ENCODE peak calls at places on chromosomes 13 and 19, in seven cellular contexts. S, C, Q, J, R, I and H are unnamed samples. For H3K4me1, the result is how much of the 10 kb centered on the place peaks cover.

GRCh38 chr19:49988007-49988406 is 27.0 kb upstream of the SIGLEC11 start:
- DNase-seq in S (no peak), C (no peak), Q (no peak), J (no peak), R (no peak), I (no peak), H (no peak)

GRCh38 chr19:35272122-35272715 is 3.5 kb downstream of the USF2 start:
- DNase-seq in S (no peak), C (no peak), Q (no peak), J (no peak), R (no peak), I (no peak), H (no peak)

GRCh38 chr19:14093117-14093784 is 2.7 kb upstream of the SAMD1 start:
- DNase-seq in S (no peak), C (no peak), Q (no peak), J (no peak), R (no peak), I (no peak), H (no peak)

GRCh38 chr19:51784922-51785690 is 9.9 kb upstream of the FPR3 start:
- DNase-seq in S (no peak), C (peak), Q (no peak), J (peak), R (peak), I (peak), H (peak)

GRCh38 chr19:35868172-35868822 is at the start of gene APLP1:
- DNase-seq in S (peak), C (peak), Q (peak), J (peak), R (peak), I (peak), H (no peak)

GRCh38 chr19:15200575-15201364 is at the start of gene NOTCH3:
- DNase-seq in S (no peak), C (peak), Q (no peak), J (peak), R (no peak), I (no peak), H (no peak)

GRCh38 chr13:100673831-100674362 is 698 bp downstream of the TMTC4 start:
- DNase-seq in S (peak), C (peak), Q (peak), J (peak), R (peak), I (peak), H (peak)

GRCh38 chr13:74287672-74288169 is 153.5 kb upstream of the KLF12 start:
- DNase-seq in S (peak), C (no peak), Q (no peak), J (peak), R (peak), I (peak), H (no peak)

GRCh38 chr13:44128522-44128921 is 245.1 kb upstream of the SERP2 start:
- DNase-seq in S (no peak), C (no peak), Q (no peak), J (peak), R (peak), I (no peak), H (no peak)

GRCh38 chr19:57192993-57193392 is 1.7 kb downstream of the ZNF264 start:
- DNase-seq in S (no peak), C (no peak), Q (no peak), J (peak), R (no peak), I (no peak), H (no peak)

GRCh38 chr13:98234348-98234747 is 57.3 kb upstream of the RNF113B start:
- DNase-seq in S (no peak), C (peak), Q (no peak), J (no peak), R (no peak), I (no peak), H (no peak)

GRCh38 chr13:91406619-91407018 is 8.2 kb downstream of the GPC5 start:
- DNase-seq in S (no peak), C (peak), Q (peak), J (peak), R (no peak), I (no peak), H (no peak)

GRCh38 chr19:39765091-39766076 is 13.3 kb upstream of the LEUTX start:
- DNase-seq in S (peak), C (peak), Q (peak), J (peak), R (peak), I (no peak), H (no peak)

GRCh38 chr19:1041835-1042685 is 2.2 kb downstream of the ABCA7 start:
- DNase-seq in S (no peak), C (peak), Q (peak), J (peak), R (no peak), I (no peak), H (peak)

GRCh38 chr13:45296259-45296658 is 44.7 kb downstream of the TPT1 start:
- DNase-seq in S (no peak), C (no peak), Q (no peak), J (no peak), R (no peak), I (no peak), H (no peak)

GRCh38 chr13:113625965-113626661 is 31.9 kb downstream of the ATP4B start:
- DNase-seq in S (no peak), C (peak), Q (no peak), J (peak), R (no peak), I (no peak), H (no peak)

GRCh38 chr19:7562646-7563393 is 27.3 kb downstream of the PNPLA6 start:
- DNase-seq in S (no peak), C (peak), Q (no peak), J (peak), R (no peak), I (no peak), H (no peak)

GRCh38 chr19:9871626-9872338 is 36.7 kb downstream of the PIN1 start:
- DNase-seq in S (no peak), C (no peak), Q (no peak), J (no peak), R (no peak), I (no peak), H (no peak)

GRCh38 chr13:94968757-94969086 is 256.4 kb upstream of the SOX21 start:
- DNase-seq in S (no peak), C (no peak), Q (peak), J (no peak), R (no peak), I (no peak), H (no peak)

GRCh38 chr19:9878511-9879196 is 43.5 kb downstream of the PIN1 start:
- DNase-seq in S (no peak), C (no peak), Q (no peak), J (no peak), R (no peak), I (no peak), H (peak)

GRCh38 chr19:28075229-28075628 is 1137.7 kb downstream of the UQCRFS1 start:
- DNase-seq in S (no peak), C (no peak), Q (no peak), J (no peak), R (no peak), I (no peak), H (no peak)

GRCh38 chr13:74134777-74135305 is 637 bp upstream of the KLF12 start:
- DNase-seq in S (peak), C (peak), Q (peak), J (peak), R (peak), I (peak), H (no peak)

GRCh38 chr13:31321457-31321856 is 121.7 kb downstream of the B3GLCT start:
- DNase-seq in S (no peak), C (no peak), Q (no peak), J (no peak), R (no peak), I (no peak), H (no peak)

GRCh38 chr13:50760751-50761150 is 82.7 kb downstream of the DLEU7 start:
- DNase-seq in S (no peak), C (no peak), Q (no peak), J (no peak), R (no peak), I (no peak), H (no peak)

GRCh38 chr19:35299523-35300339 is 7.8 kb downstream of the MAG start:
- DNase-seq in S (no peak), C (no peak), Q (no peak), J (peak), R (no peak), I (no peak), H (no peak)

GRCh38 chr19:17389288-17389687 is 4.7 kb downstream of the CCDC194 start:
- DNase-seq in S (no peak), C (no peak), Q (no peak), J (no peak), R (no peak), I (no peak), H (no peak)

GRCh38 chr13:75715598-75716523 is 79.7 kb downstream of the LMO7 start:
- DNase-seq in S (no peak), C (peak), Q (no peak), J (no peak), R (no peak), I (no peak), H (peak)

GRCh38 chr13:50676602-50677001 is 166.9 kb downstream of the DLEU7 start:
- DNase-seq in S (no peak), C (peak), Q (no peak), J (peak), R (no peak), I (no peak), H (no peak)

GRCh38 chr19:38869160-38869835 is 8.8 kb downstream of the RINL start:
- DNase-seq in S (no peak), C (no peak), Q (no peak), J (no peak), R (no peak), I (no peak), H (no peak)

GRCh38 chr19:13705928-13706447 is 58.3 kb upstream of the MRI1 start:
- DNase-seq in S (no peak), C (no peak), Q (no peak), J (no peak), R (no peak), I (no peak), H (no peak)

GRCh38 chr19:10209305-10209704 is 14.6 kb upstream of the DNMT1 start:
- DNase-seq in S (no peak), C (no peak), Q (no peak), J (peak), R (no peak), I (no peak), H (no peak)

GRCh38 chr19:45469835-45470146 is 2.0 kb downstream of the FOSB start:
- DNase-seq in S (no peak), C (peak), Q (no peak), J (no peak), R (no peak), I (no peak), H (no peak)

GRCh38 chr19:45575216-45575615 is 9.4 kb downstream of the OPA3 start:
- DNase-seq in S (no peak), C (peak), Q (no peak), J (no peak), R (no peak), I (no peak), H (no peak)

GRCh38 chr13:28859069-28859468 is 38.9 kb downstream of the MTUS2 start:
- DNase-seq in S (no peak), C (no peak), Q (no peak), J (no peak), R (no peak), I (no peak), H (no peak)
- H3K4me1 ChIP-seq in S (under half), C (under half), Q (under half), J (under half), R (under half), I (under half), H (under half)

GRCh38 chr13:110345266-110345665 is 38.2 kb downstream of the COL4A2 start:
- DNase-seq in S (no peak), C (no peak), Q (no peak), J (no peak), R (peak), I (no peak), H (no peak)
- H3K4me1 ChIP-seq in S (under half), C (under half), Q (half or more), J (under half), R (under half), I (under half), H (under half)

GRCh38 chr13:33231339-33231738 is 54.2 kb downstream of the STARD13 start:
- DNase-seq in S (no peak), C (no peak), Q (no peak), J (no peak), R (no peak), I (no peak), H (no peak)

GRCh38 chr13:33229446-33230177 is 55.9 kb downstream of the STARD13 start:
- DNase-seq in S (no peak), C (no peak), Q (no peak), J (no peak), R (no peak), I (no peak), H (no peak)

GRCh38 chr13:33227927-33228644 is 57.5 kb downstream of the STARD13 start:
- DNase-seq in S (no peak), C (no peak), Q (no peak), J (peak), R (no peak), I (no peak), H (no peak)

GRCh38 chr13:33230178-33230881 is 55.2 kb downstream of the STARD13 start:
- DNase-seq in S (no peak), C (no peak), Q (no peak), J (peak), R (no peak), I (no peak), H (no peak)

DNA sequence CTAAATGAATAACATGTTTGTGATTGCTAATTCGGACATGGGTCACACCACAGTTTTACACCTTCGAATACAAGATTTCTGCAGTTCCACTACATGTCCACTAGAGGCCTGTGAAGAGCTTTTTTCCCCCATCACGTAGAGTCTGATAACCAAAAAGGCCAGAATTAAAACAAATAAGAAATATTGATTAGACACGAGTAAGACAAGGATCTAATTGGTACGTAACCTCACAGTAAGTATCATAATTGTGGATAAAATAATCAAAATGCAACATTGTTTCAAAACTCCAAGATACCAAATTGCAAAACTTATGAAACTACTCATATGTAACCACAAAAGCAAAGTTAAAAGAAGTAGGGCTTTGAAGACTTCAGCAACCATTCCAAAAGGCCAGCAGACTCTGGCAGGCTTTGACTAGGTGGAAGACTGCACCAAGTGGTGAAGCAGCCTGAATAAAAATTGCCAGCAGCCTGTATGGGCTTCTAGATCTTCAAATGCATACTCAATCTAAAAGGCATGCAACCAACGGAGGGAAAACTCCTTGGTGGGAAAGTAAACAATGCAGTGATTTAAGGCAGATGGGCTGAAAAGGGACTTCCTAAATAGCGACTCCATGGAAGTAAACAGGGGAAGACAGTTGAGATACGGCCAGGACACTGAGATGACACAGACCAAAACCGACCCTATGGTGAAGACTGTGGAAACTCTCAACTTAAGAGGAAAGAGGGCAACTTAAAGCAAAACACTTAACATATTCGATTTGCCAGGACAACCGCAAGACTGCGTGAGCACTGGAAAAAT is 56.7 kb downstream of the STARD13 start:
- DNase-seq in S (no peak), C (peak), Q (peak), J (peak), R (no peak), I (no peak), H (no peak)
- H3K4me1 ChIP-seq in S (under half), C (under half), Q (under half), J (half or more), R (under half), I (under half), H (under half)

GRCh38 chr13:78993792-78994191 is 334.8 kb upstream of the OBI1 start:
- DNase-seq in S (no peak), C (no peak), Q (no peak), J (no peak), R (no peak), I (no peak), H (no peak)
- H3K4me1 ChIP-seq in S (under half), C (under half), Q (under half), J (under half), R (under half), I (under half), H (under half)